ENCODE peak calls at places on chromosomes 3 and 15, in nine cellular contexts. One of them, this sample, is unnamed.

GRCh38 chr3:138974467-138974866 is 27.4 kb downstream of the FOXL2NB start:
- DNase-seq in glutamatergic neuron: no peak
- DNase-seq in MCF 10A: peak
- DNase-seq in brain microvascular endothelial cell: peak
- DNase-seq in stimulated activated effector memory CD8-positive, alpha-beta T cell treated with anti-CD3 and anti-CD28 coated beads, Interleukin-12 subunit alpha, Interleukin-12 subunit beta, amount 100 ng/mL, for 72 hours: no peak
- DNase-seq in ecto neural progenitor cell: no peak
- DNase-seq in NCI-H1105: no peak
- DNase-seq in activated naive CD4-positive, alpha-beta T cell: no peak
- DNase-seq in NCI-H2081 treated with DMSO at 0.1 percent for 48 hours: no peak
- DNase-seq in this sample: no peak

GRCh38 chr15:44593042-44593736 is 56.2 kb downstream of the EIF3J start:
- DNase-seq in glutamatergic neuron: no peak
- DNase-seq in MCF 10A: peak
- DNase-seq in brain microvascular endothelial cell: peak
- DNase-seq in stimulated activated effector memory CD8-positive, alpha-beta T cell treated with anti-CD3 and anti-CD28 coated beads, Interleukin-12 subunit alpha, Interleukin-12 subunit beta, amount 100 ng/mL, for 72 hours: no peak
- DNase-seq in ecto neural progenitor cell: no peak
- DNase-seq in NCI-H1105: no peak
- DNase-seq in activated naive CD4-positive, alpha-beta T cell: peak
- DNase-seq in NCI-H2081 treated with DMSO at 0.1 percent for 48 hours: no peak
- DNase-seq in this sample: no peak

GRCh38 chr3:184176377-184177330 is 2.0 kb downstream of the AP2M1 start:
- DNase-seq in glutamatergic neuron: no peak
- DNase-seq in MCF 10A: peak
- DNase-seq in brain microvascular endothelial cell: peak
- DNase-seq in stimulated activated effector memory CD8-positive, alpha-beta T cell treated with anti-CD3 and anti-CD28 coated beads, Interleukin-12 subunit alpha, Interleukin-12 subunit beta, amount 100 ng/mL, for 72 hours: no peak
- DNase-seq in ecto neural progenitor cell: peak
- DNase-seq in NCI-H1105: no peak
- DNase-seq in activated naive CD4-positive, alpha-beta T cell: no peak
- DNase-seq in NCI-H2081 treated with DMSO at 0.1 percent for 48 hours: no peak
- DNase-seq in this sample: no peak

GRCh38 chr3:134647902-134648760 is 2.7 kb downstream of the KY start:
- DNase-seq in glutamatergic neuron: no peak
- DNase-seq in MCF 10A: no peak
- DNase-seq in brain microvascular endothelial cell: no peak
- DNase-seq in stimulated activated effector memory CD8-positive, alpha-beta T cell treated with anti-CD3 and anti-CD28 coated beads, Interleukin-12 subunit alpha, Interleukin-12 subunit beta, amount 100 ng/mL, for 72 hours: no peak
- DNase-seq in ecto neural progenitor cell: peak
- DNase-seq in NCI-H1105: no peak
- DNase-seq in activated naive CD4-positive, alpha-beta T cell: no peak
- DNase-seq in NCI-H2081 treated with DMSO at 0.1 percent for 48 hours: no peak
- DNase-seq in this sample: peak

GRCh38 chr3:105656607-105657504 is 212.0 kb downstream of the CBLB start:
- DNase-seq in glutamatergic neuron: no peak
- DNase-seq in MCF 10A: no peak
- DNase-seq in brain microvascular endothelial cell: no peak
- DNase-seq in stimulated activated effector memory CD8-positive, alpha-beta T cell treated with anti-CD3 and anti-CD28 coated beads, Interleukin-12 subunit alpha, Interleukin-12 subunit beta, amount 100 ng/mL, for 72 hours: no peak
- DNase-seq in ecto neural progenitor cell: no peak
- DNase-seq in NCI-H1105: no peak
- DNase-seq in activated naive CD4-positive, alpha-beta T cell: no peak
- DNase-seq in NCI-H2081 treated with DMSO at 0.1 percent for 48 hours: no peak
- DNase-seq in this sample: no peak

GRCh38 chr3:197472151-197472550 is 83.6 kb downstream of the BDH1 start:
- DNase-seq in glutamatergic neuron: no peak
- DNase-seq in MCF 10A: no peak
- DNase-seq in brain microvascular endothelial cell: no peak
- DNase-seq in stimulated activated effector memory CD8-positive, alpha-beta T cell treated with anti-CD3 and anti-CD28 coated beads, Interleukin-12 subunit alpha, Interleukin-12 subunit beta, amount 100 ng/mL, for 72 hours: no peak
- DNase-seq in ecto neural progenitor cell: no peak
- DNase-seq in NCI-H1105: no peak
- DNase-seq in activated naive CD4-positive, alpha-beta T cell: no peak
- DNase-seq in NCI-H2081 treated with DMSO at 0.1 percent for 48 hours: no peak
- DNase-seq in this sample: no peak

GRCh38 chr3:115790759-115791158 is 167.4 kb downstream of the GAP43 start:
- DNase-seq in glutamatergic neuron: no peak
- DNase-seq in MCF 10A: peak
- DNase-seq in brain microvascular endothelial cell: peak
- DNase-seq in stimulated activated effector memory CD8-positive, alpha-beta T cell treated with anti-CD3 and anti-CD28 coated beads, Interleukin-12 subunit alpha, Interleukin-12 subunit beta, amount 100 ng/mL, for 72 hours: peak
- DNase-seq in ecto neural progenitor cell: no peak
- DNase-seq in NCI-H1105: no peak
- DNase-seq in activated naive CD4-positive, alpha-beta T cell: peak
- DNase-seq in NCI-H2081 treated with DMSO at 0.1 percent for 48 hours: no peak
- DNase-seq in this sample: no peak

GRCh38 chr3:179898024-179898423 is 138.7 kb downstream of the PEX5L start:
- DNase-seq in glutamatergic neuron: peak
- DNase-seq in MCF 10A: peak
- DNase-seq in brain microvascular endothelial cell: peak
- DNase-seq in stimulated activated effector memory CD8-positive, alpha-beta T cell treated with anti-CD3 and anti-CD28 coated beads, Interleukin-12 subunit alpha, Interleukin-12 subunit beta, amount 100 ng/mL, for 72 hours: no peak
- DNase-seq in ecto neural progenitor cell: peak
- DNase-seq in NCI-H1105: peak
- DNase-seq in activated naive CD4-positive, alpha-beta T cell: no peak
- DNase-seq in NCI-H2081 treated with DMSO at 0.1 percent for 48 hours: peak
- DNase-seq in this sample: no peak

GRCh38 chr3:36372534-36372935 is 7.8 kb upstream of the STAC start:
- DNase-seq in glutamatergic neuron: no peak
- DNase-seq in MCF 10A: peak
- DNase-seq in brain microvascular endothelial cell: peak
- DNase-seq in stimulated activated effector memory CD8-positive, alpha-beta T cell treated with anti-CD3 and anti-CD28 coated beads, Interleukin-12 subunit alpha, Interleukin-12 subunit beta, amount 100 ng/mL, for 72 hours: no peak
- DNase-seq in ecto neural progenitor cell: no peak
- DNase-seq in NCI-H1105: no peak
- DNase-seq in activated naive CD4-positive, alpha-beta T cell: no peak
- DNase-seq in NCI-H2081 treated with DMSO at 0.1 percent for 48 hours: no peak
- DNase-seq in this sample: no peak

GRCh38 chr15:64024172-64025050 is 21.9 kb downstream of the DAPK2 start:
- DNase-seq in glutamatergic neuron: no peak
- DNase-seq in MCF 10A: peak
- DNase-seq in brain microvascular endothelial cell: no peak
- DNase-seq in stimulated activated effector memory CD8-positive, alpha-beta T cell treated with anti-CD3 and anti-CD28 coated beads, Interleukin-12 subunit alpha, Interleukin-12 subunit beta, amount 100 ng/mL, for 72 hours: no peak
- DNase-seq in ecto neural progenitor cell: no peak
- DNase-seq in NCI-H1105: no peak
- DNase-seq in activated naive CD4-positive, alpha-beta T cell: no peak
- DNase-seq in NCI-H2081 treated with DMSO at 0.1 percent for 48 hours: no peak
- DNase-seq in this sample: no peak

GRCh38 chr3:189947948-189948723 is 172.6 kb downstream of the P3H2 start:
- DNase-seq in glutamatergic neuron: no peak
- DNase-seq in MCF 10A: peak
- DNase-seq in brain microvascular endothelial cell: peak
- DNase-seq in stimulated activated effector memory CD8-positive, alpha-beta T cell treated with anti-CD3 and anti-CD28 coated beads, Interleukin-12 subunit alpha, Interleukin-12 subunit beta, amount 100 ng/mL, for 72 hours: no peak
- DNase-seq in ecto neural progenitor cell: no peak
- DNase-seq in NCI-H1105: peak
- DNase-seq in activated naive CD4-positive, alpha-beta T cell: no peak
- DNase-seq in NCI-H2081 treated with DMSO at 0.1 percent for 48 hours: peak
- DNase-seq in this sample: no peak

GRCh38 chr3:132255041-132255745 is 62.0 kb upstream of the ACP3 start:
- DNase-seq in glutamatergic neuron: no peak
- DNase-seq in MCF 10A: peak
- DNase-seq in brain microvascular endothelial cell: peak
- DNase-seq in stimulated activated effector memory CD8-positive, alpha-beta T cell treated with anti-CD3 and anti-CD28 coated beads, Interleukin-12 subunit alpha, Interleukin-12 subunit beta, amount 100 ng/mL, for 72 hours: no peak
- DNase-seq in ecto neural progenitor cell: no peak
- DNase-seq in NCI-H1105: no peak
- DNase-seq in activated naive CD4-positive, alpha-beta T cell: no peak
- DNase-seq in NCI-H2081 treated with DMSO at 0.1 percent for 48 hours: no peak
- DNase-seq in this sample: no peak

GRCh38 chr3:80014576-80014975 is 246.8 kb upstream of the ROBO1 start:
- DNase-seq in glutamatergic neuron: no peak
- DNase-seq in MCF 10A: no peak
- DNase-seq in brain microvascular endothelial cell: peak
- DNase-seq in stimulated activated effector memory CD8-positive, alpha-beta T cell treated with anti-CD3 and anti-CD28 coated beads, Interleukin-12 subunit alpha, Interleukin-12 subunit beta, amount 100 ng/mL, for 72 hours: no peak
- DNase-seq in ecto neural progenitor cell: no peak
- DNase-seq in NCI-H1105: no peak
- DNase-seq in activated naive CD4-positive, alpha-beta T cell: no peak
- DNase-seq in NCI-H2081 treated with DMSO at 0.1 percent for 48 hours: no peak
- DNase-seq in this sample: no peak

GRCh38 chr3:54132685-54133084 is 10.3 kb downstream of the CACNA2D3 start:
- DNase-seq in glutamatergic neuron: no peak
- DNase-seq in MCF 10A: no peak
- DNase-seq in brain microvascular endothelial cell: no peak
- DNase-seq in stimulated activated effector memory CD8-positive, alpha-beta T cell treated with anti-CD3 and anti-CD28 coated beads, Interleukin-12 subunit alpha, Interleukin-12 subunit beta, amount 100 ng/mL, for 72 hours: no peak
- DNase-seq in ecto neural progenitor cell: no peak
- DNase-seq in NCI-H1105: no peak
- DNase-seq in activated naive CD4-positive, alpha-beta T cell: no peak
- DNase-seq in NCI-H2081 treated with DMSO at 0.1 percent for 48 hours: no peak
- DNase-seq in this sample: no peak

GRCh38 chr15:52306270-52306669 is 10.7 kb upstream of the MYO5C start:
- DNase-seq in glutamatergic neuron: no peak
- DNase-seq in MCF 10A: peak
- DNase-seq in brain microvascular endothelial cell: peak
- DNase-seq in stimulated activated effector memory CD8-positive, alpha-beta T cell treated with anti-CD3 and anti-CD28 coated beads, Interleukin-12 subunit alpha, Interleukin-12 subunit beta, amount 100 ng/mL, for 72 hours: no peak
- DNase-seq in ecto neural progenitor cell: no peak
- DNase-seq in NCI-H1105: no peak
- DNase-seq in activated naive CD4-positive, alpha-beta T cell: no peak
- DNase-seq in NCI-H2081 treated with DMSO at 0.1 percent for 48 hours: no peak
- DNase-seq in this sample: no peak

GRCh38 chr3:29925150-29925549 is 644.3 kb downstream of the RBMS3 start:
- DNase-seq in glutamatergic neuron: no peak
- DNase-seq in MCF 10A: no peak
- DNase-seq in brain microvascular endothelial cell: no peak
- DNase-seq in stimulated activated effector memory CD8-positive, alpha-beta T cell treated with anti-CD3 and anti-CD28 coated beads, Interleukin-12 subunit alpha, Interleukin-12 subunit beta, amount 100 ng/mL, for 72 hours: no peak
- DNase-seq in ecto neural progenitor cell: no peak
- DNase-seq in NCI-H1105: no peak
- DNase-seq in activated naive CD4-positive, alpha-beta T cell: no peak
- DNase-seq in NCI-H2081 treated with DMSO at 0.1 percent for 48 hours: no peak
- DNase-seq in this sample: no peak

GRCh38 chr3:129068291-129068886 is 7.8 kb downstream of the GP9 start:
- DNase-seq in glutamatergic neuron: no peak
- DNase-seq in MCF 10A: no peak
- DNase-seq in brain microvascular endothelial cell: no peak
- DNase-seq in stimulated activated effector memory CD8-positive, alpha-beta T cell treated with anti-CD3 and anti-CD28 coated beads, Interleukin-12 subunit alpha, Interleukin-12 subunit beta, amount 100 ng/mL, for 72 hours: no peak
- DNase-seq in ecto neural progenitor cell: no peak
- DNase-seq in NCI-H1105: no peak
- DNase-seq in activated naive CD4-positive, alpha-beta T cell: no peak
- DNase-seq in NCI-H2081 treated with DMSO at 0.1 percent for 48 hours: no peak
- DNase-seq in this sample: no peak

GRCh38 chr3:132912416-132912753 is 125.8 kb upstream of the TMEM108 start:
- DNase-seq in glutamatergic neuron: no peak
- DNase-seq in MCF 10A: no peak
- DNase-seq in brain microvascular endothelial cell: no peak
- DNase-seq in stimulated activated effector memory CD8-positive, alpha-beta T cell treated with anti-CD3 and anti-CD28 coated beads, Interleukin-12 subunit alpha, Interleukin-12 subunit beta, amount 100 ng/mL, for 72 hours: no peak
- DNase-seq in ecto neural progenitor cell: no peak
- DNase-seq in NCI-H1105: no peak
- DNase-seq in activated naive CD4-positive, alpha-beta T cell: no peak
- DNase-seq in NCI-H2081 treated with DMSO at 0.1 percent for 48 hours: no peak
- DNase-seq in this sample: no peak

GRCh38 chr3:5657109-5657508 is 469.6 kb downstream of the EDEM1 start:
- DNase-seq in glutamatergic neuron: no peak
- DNase-seq in MCF 10A: no peak
- DNase-seq in brain microvascular endothelial cell: no peak
- DNase-seq in stimulated activated effector memory CD8-positive, alpha-beta T cell treated with anti-CD3 and anti-CD28 coated beads, Interleukin-12 subunit alpha, Interleukin-12 subunit beta, amount 100 ng/mL, for 72 hours: no peak
- DNase-seq in ecto neural progenitor cell: no peak
- DNase-seq in NCI-H1105: no peak
- DNase-seq in activated naive CD4-positive, alpha-beta T cell: no peak
- DNase-seq in NCI-H2081 treated with DMSO at 0.1 percent for 48 hours: no peak
- DNase-seq in this sample: no peak

GRCh38 chr3:47380026-47380600 is 708 bp upstream of the PTPN23 start:
- DNase-seq in glutamatergic neuron: no peak
- DNase-seq in MCF 10A: no peak
- DNase-seq in brain microvascular endothelial cell: no peak
- DNase-seq in stimulated activated effector memory CD8-positive, alpha-beta T cell treated with anti-CD3 and anti-CD28 coated beads, Interleukin-12 subunit alpha, Interleukin-12 subunit beta, amount 100 ng/mL, for 72 hours: no peak
- DNase-seq in ecto neural progenitor cell: no peak
- DNase-seq in NCI-H1105: no peak
- DNase-seq in activated naive CD4-positive, alpha-beta T cell: no peak
- DNase-seq in NCI-H2081 treated with DMSO at 0.1 percent for 48 hours: no peak
- DNase-seq in this sample: no peak

GRCh38 chr3:159789742-159790635 is 198.6 kb upstream of the IL12A start:
- DNase-seq in glutamatergic neuron: no peak
- DNase-seq in MCF 10A: no peak
- DNase-seq in brain microvascular endothelial cell: no peak
- DNase-seq in stimulated activated effector memory CD8-positive, alpha-beta T cell treated with anti-CD3 and anti-CD28 coated beads, Interleukin-12 subunit alpha, Interleukin-12 subunit beta, amount 100 ng/mL, for 72 hours: no peak
- DNase-seq in ecto neural progenitor cell: no peak
- DNase-seq in NCI-H1105: no peak
- DNase-seq in activated naive CD4-positive, alpha-beta T cell: no peak
- DNase-seq in NCI-H2081 treated with DMSO at 0.1 percent for 48 hours: no peak
- DNase-seq in this sample: no peak

GRCh38 chr15:67914537-67915373 is 74.9 kb upstream of the RNU6-1 start:
- DNase-seq in glutamatergic neuron: peak
- DNase-seq in MCF 10A: no peak
- DNase-seq in brain microvascular endothelial cell: peak
- DNase-seq in stimulated activated effector memory CD8-positive, alpha-beta T cell treated with anti-CD3 and anti-CD28 coated beads, Interleukin-12 subunit alpha, Interleukin-12 subunit beta, amount 100 ng/mL, for 72 hours: no peak
- DNase-seq in ecto neural progenitor cell: peak
- DNase-seq in NCI-H1105: peak
- DNase-seq in activated naive CD4-positive, alpha-beta T cell: no peak
- DNase-seq in NCI-H2081 treated with DMSO at 0.1 percent for 48 hours: no peak
- DNase-seq in this sample: peak

GRCh38 chr3:56688191-56688590 is 5.1 kb upstream of the TASOR start:
- DNase-seq in glutamatergic neuron: no peak
- DNase-seq in MCF 10A: no peak
- DNase-seq in brain microvascular endothelial cell: no peak
- DNase-seq in stimulated activated effector memory CD8-positive, alpha-beta T cell treated with anti-CD3 and anti-CD28 coated beads, Interleukin-12 subunit alpha, Interleukin-12 subunit beta, amount 100 ng/mL, for 72 hours: no peak
- DNase-seq in ecto neural progenitor cell: no peak
- DNase-seq in NCI-H1105: no peak
- DNase-seq in activated naive CD4-positive, alpha-beta T cell: no peak
- DNase-seq in NCI-H2081 treated with DMSO at 0.1 percent for 48 hours: no peak
- DNase-seq in this sample: no peak

GRCh38 chr3:43998841-43999805 is 242.6 kb upstream of the TOPAZ1 start:
- DNase-seq in glutamatergic neuron: peak
- DNase-seq in MCF 10A: peak
- DNase-seq in brain microvascular endothelial cell: peak
- DNase-seq in stimulated activated effector memory CD8-positive, alpha-beta T cell treated with anti-CD3 and anti-CD28 coated beads, Interleukin-12 subunit alpha, Interleukin-12 subunit beta, amount 100 ng/mL, for 72 hours: no peak
- DNase-seq in ecto neural progenitor cell: peak
- DNase-seq in NCI-H1105: peak
- DNase-seq in activated naive CD4-positive, alpha-beta T cell: no peak
- DNase-seq in NCI-H2081 treated with DMSO at 0.1 percent for 48 hours: no peak
- DNase-seq in this sample: peak

GRCh38 chr15:51494411-51495314 is 127.9 kb downstream of the DMXL2 start:
- DNase-seq in glutamatergic neuron: no peak
- DNase-seq in MCF 10A: peak
- DNase-seq in brain microvascular endothelial cell: peak
- DNase-seq in stimulated activated effector memory CD8-positive, alpha-beta T cell treated with anti-CD3 and anti-CD28 coated beads, Interleukin-12 subunit alpha, Interleukin-12 subunit beta, amount 100 ng/mL, for 72 hours: no peak
- DNase-seq in ecto neural progenitor cell: no peak
- DNase-seq in NCI-H1105: no peak
- DNase-seq in activated naive CD4-positive, alpha-beta T cell: no peak
- DNase-seq in NCI-H2081 treated with DMSO at 0.1 percent for 48 hours: no peak
- DNase-seq in this sample: no peak

GRCh38 chr3:143633816-143634215 is 214.5 kb downstream of the SLC9A9 start:
- DNase-seq in glutamatergic neuron: no peak
- DNase-seq in MCF 10A: no peak
- DNase-seq in brain microvascular endothelial cell: no peak
- DNase-seq in stimulated activated effector memory CD8-positive, alpha-beta T cell treated with anti-CD3 and anti-CD28 coated beads, Interleukin-12 subunit alpha, Interleukin-12 subunit beta, amount 100 ng/mL, for 72 hours: no peak
- DNase-seq in ecto neural progenitor cell: no peak
- DNase-seq in NCI-H1105: no peak
- DNase-seq in activated naive CD4-positive, alpha-beta T cell: no peak
- DNase-seq in NCI-H2081 treated with DMSO at 0.1 percent for 48 hours: no peak
- DNase-seq in this sample: no peak

GRCh38 chr15:60871152-60871551 is 357.9 kb downstream of the RORA start:
- DNase-seq in glutamatergic neuron: no peak
- DNase-seq in MCF 10A: peak
- DNase-seq in brain microvascular endothelial cell: no peak
- DNase-seq in stimulated activated effector memory CD8-positive, alpha-beta T cell treated with anti-CD3 and anti-CD28 coated beads, Interleukin-12 subunit alpha, Interleukin-12 subunit beta, amount 100 ng/mL, for 72 hours: no peak
- DNase-seq in ecto neural progenitor cell: no peak
- DNase-seq in NCI-H1105: no peak
- DNase-seq in activated naive CD4-positive, alpha-beta T cell: no peak
- DNase-seq in NCI-H2081 treated with DMSO at 0.1 percent for 48 hours: no peak
- DNase-seq in this sample: no peak

GRCh38 chr15:73928971-73929627 is 2.8 kb downstream of the LOXL1 start:
- DNase-seq in glutamatergic neuron: peak
- DNase-seq in MCF 10A: no peak
- DNase-seq in brain microvascular endothelial cell: no peak
- DNase-seq in stimulated activated effector memory CD8-positive, alpha-beta T cell treated with anti-CD3 and anti-CD28 coated beads, Interleukin-12 subunit alpha, Interleukin-12 subunit beta, amount 100 ng/mL, for 72 hours: no peak
- DNase-seq in ecto neural progenitor cell: no peak
- DNase-seq in NCI-H1105: no peak
- DNase-seq in activated naive CD4-positive, alpha-beta T cell: no peak
- DNase-seq in NCI-H2081 treated with DMSO at 0.1 percent for 48 hours: no peak
- DNase-seq in this sample: no peak